ENCODE peak calls at places on chromosomes 3 and 15, in nine cellular contexts. D, Z, V, E, N, K, T, S and F are unnamed samples.

GRCh38 chr3:87225659-87226058 is 1.4 kb upstream of the CHMP2B start:
- DNase-seq in D (no peak), Z (no peak), V (no peak), E (no peak), N (no peak), K (no peak), T (no peak), S (no peak), F (no peak)

GRCh38 chr3:52210037-52210436 is 12.1 kb downstream of the ALAS1 start:
- DNase-seq in D (no peak), Z (no peak), V (no peak), E (no peak), N (no peak), K (no peak), T (no peak), S (no peak), F (no peak)

GRCh38 chr3:6679510-6679909 is 181.4 kb upstream of the GRM7 start:
- DNase-seq in D (no peak), Z (no peak), V (no peak), E (no peak), N (no peak), K (no peak), T (no peak), S (no peak), F (no peak)

GRCh38 chr3:124582621-124583437 is 147.4 kb upstream of the UMPS start:
- DNase-seq in D (no peak), Z (no peak), V (no peak), E (no peak), N (no peak), K (no peak), T (peak; percentile 72), S (no peak), F (no peak)

GRCh38 chr3:73586190-73586589 is 38.6 kb downstream of the PDZRN3 start:
- DNase-seq in D (no peak), Z (no peak), V (no peak), E (no peak), N (no peak), K (no peak), T (no peak), S (no peak), F (no peak)

GRCh38 chr15:67622110-67622509 is 79.6 kb downstream of the MAP2K5 start:
- DNase-seq in D (no peak), Z (no peak), V (no peak), E (no peak), N (no peak), K (no peak), T (no peak), S (no peak), F (no peak)

GRCh38 chr3:171542976-171543375 is 82.8 kb upstream of the TNIK start:
- DNase-seq in D (no peak), Z (no peak), V (no peak), E (no peak), N (no peak), K (no peak), T (no peak), S (no peak), F (no peak)

GRCh38 chr15:53307952-53308624 is 451.4 kb downstream of the WDR72 start:
- DNase-seq in D (no peak), Z (peak; percentile 18), V (no peak), E (no peak), N (no peak), K (no peak), T (no peak), S (no peak), F (no peak)

GRCh38 chr15:80159301-80159700 is 6.5 kb downstream of the FAH start:
- DNase-seq in D (no peak), Z (no peak), V (no peak), E (no peak), N (no peak), K (no peak), T (no peak), S (no peak), F (no peak)

GRCh38 chr3:42080452-42080872 is 10.7 kb upstream of the TRAK1 start:
- DNase-seq in D (no peak), Z (no peak), V (peak; percentile 51), E (peak; percentile 52), N (peak; percentile 51), K (no peak), T (no peak), S (no peak), F (no peak)

GRCh38 chr15:57902155-57902554 is 163.4 kb downstream of the ALDH1A2 start:
- DNase-seq in D (no peak), Z (no peak), V (no peak), E (no peak), N (no peak), K (no peak), T (no peak), S (no peak), F (no peak)

GRCh38 chr15:83422090-83422489 is 25.1 kb upstream of the SH3GL3 start:
- DNase-seq in D (no peak), Z (no peak), V (no peak), E (no peak), N (no peak), K (no peak), T (no peak), S (no peak), F (no peak)

GRCh38 chr3:44499149-44499898 is 21.9 kb upstream of the ZNF445 start:
- DNase-seq in D (no peak), Z (no peak), V (no peak), E (no peak), N (no peak), K (no peak), T (no peak), S (no peak), F (no peak)

GRCh38 chr3:126212629-126213375 is 32.4 kb upstream of the ALDH1L1 start:
- DNase-seq in D (no peak), Z (peak; percentile 76), V (no peak), E (peak; percentile 36), N (peak; percentile 43), K (no peak), T (peak; percentile 33), S (peak; percentile 74), F (no peak)

GRCh38 chr15:99412082-99412481 is 153.7 kb upstream of the MEF2A start:
- DNase-seq in D (no peak), Z (no peak), V (no peak), E (no peak), N (no peak), K (no peak), T (no peak), S (no peak), F (no peak)

GRCh38 chr3:14439501-14440167 is 37.2 kb downstream of the SLC6A6 start:
- DNase-seq in D (no peak), Z (no peak), V (no peak), E (no peak), N (peak; percentile 85), K (no peak), T (peak; percentile 96), S (peak; percentile 81), F (peak; percentile 61)

GRCh38 chr3:177610677-177611654 is 413.7 kb upstream of the TBL1XR1 start:
- DNase-seq in D (no peak), Z (no peak), V (no peak), E (no peak), N (no peak), K (peak; percentile 31), T (no peak), S (peak; percentile 61), F (peak; percentile 82)

GRCh38 chr15:96416934-96417759 is 86.6 kb downstream of the NR2F2 start:
- DNase-seq in D (no peak), Z (no peak), V (no peak), E (peak; percentile 7), N (no peak), K (no peak), T (no peak), S (no peak), F (no peak)

GRCh38 chr3:161171113-161171512 is 50.0 kb upstream of the NMD3 start:
- DNase-seq in D (no peak), Z (no peak), V (no peak), E (peak; percentile 31), N (peak; percentile 49), K (no peak), T (no peak), S (peak; percentile 51), F (no peak)

GRCh38 chr15:60004846-60005351 is 788 bp downstream of the FOXB1 start:
- DNase-seq in D (no peak), Z (peak; percentile 59), V (peak; percentile 40), E (no peak), N (no peak), K (no peak), T (no peak), S (no peak), F (peak; percentile 32)

GRCh38 chr3:141807277-141808038 is 44.2 kb downstream of the GRK7 start:
- DNase-seq in D (no peak), Z (no peak), V (no peak), E (no peak), N (no peak), K (no peak), T (no peak), S (no peak), F (no peak)

GRCh38 chr3:69712933-69713332 is 26.3 kb upstream of the MITF start:
- DNase-seq in D (no peak), Z (no peak), V (no peak), E (no peak), N (no peak), K (no peak), T (no peak), S (no peak), F (no peak)

GRCh38 chr3:164024786-164025185 is 1053.5 kb downstream of the SI start:
- DNase-seq in D (no peak), Z (no peak), V (no peak), E (no peak), N (no peak), K (no peak), T (no peak), S (no peak), F (no peak)

GRCh38 chr3:119311191-119311925 is 17.2 kb downstream of the ARHGAP31 start:
- DNase-seq in D (no peak), Z (no peak), V (no peak), E (peak; percentile 85), N (peak; percentile 68), K (no peak), T (peak; percentile 68), S (no peak), F (no peak)

GRCh38 chr3:116350119-116350733 is 95.1 kb downstream of the LSAMP start:
- DNase-seq in D (no peak), Z (no peak), V (no peak), E (no peak), N (no peak), K (no peak), T (no peak), S (no peak), F (no peak)